ENCODE peak calls at places on chromosomes 5 and 9, in nine cellular contexts. T, A, L, I, X, O, R, V and M are unnamed samples.

GRCh38 chr5:158451203-158451982 is 592.4 kb upstream of the CLINT1 start:
- DNase-seq in T (no peak), A (no peak), L (no peak), I (no peak), X (no peak), O (no peak), R (no peak), V (no peak), M (no peak)

GRCh38 chr5:126589536-126590297 is 5.3 kb downstream of the ALDH7A1 start:
- DNase-seq in T (no peak), A (no peak), L (no peak), I (no peak), X (no peak), O (no peak), R (no peak), V (no peak), M (no peak)

GRCh38 chr5:176741566-176742211 is 68.7 kb upstream of the UNC5A start:
- DNase-seq in T (no peak), A (no peak), L (no peak), I (no peak), X (no peak), O (no peak), R (no peak), V (no peak), M (no peak)

GRCh38 chr5:167699434-167699833 is 592.0 kb upstream of the WWC1 start:
- DNase-seq in T (no peak), A (no peak), L (no peak), I (peak), X (no peak), O (no peak), R (no peak), V (no peak), M (peak)

GRCh38 chr9:129221979-129222635 is 44.0 kb upstream of the IER5L start:
- DNase-seq in T (no peak), A (no peak), L (no peak), I (no peak), X (no peak), O (no peak), R (no peak), V (no peak), M (no peak)

GRCh38 chr5:41519801-41520200 is 9.4 kb upstream of the PLCXD3 start:
- DNase-seq in T (no peak), A (no peak), L (no peak), I (no peak), X (no peak), O (no peak), R (no peak), V (no peak), M (no peak)

GRCh38 chr5:11683666-11684065 is 220.6 kb downstream of the CTNND2 start:
- DNase-seq in T (no peak), A (no peak), L (no peak), I (no peak), X (no peak), O (no peak), R (no peak), V (no peak), M (no peak)

GRCh38 chr5:122077451-122078115 is 476 bp downstream of the LOX start:
- DNase-seq in T (peak), A (no peak), L (peak), I (peak), X (no peak), O (no peak), R (peak), V (peak), M (peak)

GRCh38 chr5:152990771-152991170 is 499.7 kb upstream of the GRIA1 start:
- DNase-seq in T (no peak), A (no peak), L (no peak), I (no peak), X (no peak), O (no peak), R (no peak), V (no peak), M (no peak)

GRCh38 chr5:72378636-72379289 is 58.6 kb downstream of the PTCD2 start:
- DNase-seq in T (no peak), A (no peak), L (no peak), I (peak), X (no peak), O (no peak), R (no peak), V (peak), M (peak)

GRCh38 chr9:110837401-110838005 is 168.9 kb downstream of the MUSK start:
- DNase-seq in T (no peak), A (no peak), L (no peak), I (no peak), X (no peak), O (peak), R (no peak), V (no peak), M (no peak)

GRCh38 chr5:173532689-173533250 is 83.7 kb downstream of the BOD1 start:
- DNase-seq in T (no peak), A (no peak), L (no peak), I (no peak), X (no peak), O (no peak), R (no peak), V (no peak), M (no peak)

GRCh38 chr5:59528226-59528862 is 365.2 kb downstream of the PDE4D start:
- DNase-seq in T (no peak), A (no peak), L (no peak), I (no peak), X (no peak), O (no peak), R (no peak), V (no peak), M (no peak)

GRCh38 chr9:122336836-122337560 is 33.8 kb upstream of the PTGS1 start:
- DNase-seq in T (no peak), A (no peak), L (no peak), I (no peak), X (no peak), O (no peak), R (no peak), V (no peak), M (no peak)

GRCh38 chr9:35661756-35662350 is 3.1 kb downstream of the ARHGEF39 start:
- DNase-seq in T (no peak), A (no peak), L (no peak), I (no peak), X (peak), O (no peak), R (no peak), V (no peak), M (no peak)

GRCh38 chr5:122152266-122152900 is 23.0 kb downstream of the ZNF474 start:
- DNase-seq in T (no peak), A (no peak), L (no peak), I (no peak), X (no peak), O (no peak), R (no peak), V (no peak), M (no peak)

GRCh38 chr9:76580832-76581231 is 121.8 kb downstream of the GCNT1 start:
- DNase-seq in T (no peak), A (no peak), L (no peak), I (no peak), X (no peak), O (no peak), R (no peak), V (no peak), M (no peak)

GRCh38 chr9:136060671-136061371 is 34.3 kb downstream of the NACC2 start:
- DNase-seq in T (no peak), A (no peak), L (no peak), I (no peak), X (no peak), O (no peak), R (no peak), V (no peak), M (no peak)

GRCh38 chr5:36878421-36879088 is 2.0 kb downstream of the NIPBL start:
- DNase-seq in T (peak), A (no peak), L (no peak), I (peak), X (no peak), O (no peak), R (no peak), V (peak), M (peak)

GRCh38 chr9:124032247-124032646 is 20.7 kb downstream of the LHX2 start:
- DNase-seq in T (no peak), A (no peak), L (no peak), I (no peak), X (no peak), O (no peak), R (no peak), V (no peak), M (no peak)

GRCh38 chr5:158406884-158407790 is 548.2 kb upstream of the CLINT1 start:
- DNase-seq in T (no peak), A (no peak), L (no peak), I (no peak), X (no peak), O (no peak), R (no peak), V (no peak), M (no peak)

GRCh38 chr5:103582364-103582763 is 19.8 kb upstream of the NUDT12 start:
- DNase-seq in T (no peak), A (no peak), L (no peak), I (peak), X (no peak), O (peak), R (no peak), V (peak), M (peak)